ENCODE peak calls at places on chromosomes 16 and 17, in nine cellular contexts. L is sigmoid colon, W is A549, N is stomach, T is transverse colon, V is tibial nerve, M is HepG2, S is ovary, F is SK-N-SH. A is an unnamed sample.

GRCh38 chr17:7129311-7129710 is 14.7 kb upstream of the ASGR2 start:
- DNase-seq in L (no peak), W (no peak), N (no peak), T (no peak), V (no peak), M (no peak), S (no peak), F (no peak), A (no peak)

GRCh38 chr17:83125515-83126274 is 46.3 kb downstream of the METRNL start:
- DNase-seq in L (peak), W (no peak), N (no peak), T (peak), V (peak), M (no peak), S (no peak), F (no peak), A (no peak)

GRCh38 chr17:19263621-19264010 is 26.4 kb downstream of the EPN2 start:
- DNase-seq in L (peak), W (no peak), N (no peak), T (no peak), V (no peak), M (no peak), S (no peak), F (no peak), A (no peak)

GRCh38 chr17:48155889-48156670 is 48.5 kb downstream of the SNX11 start:
- DNase-seq in L (no peak), W (no peak), N (no peak), T (no peak), V (no peak), M (no peak), S (no peak), F (no peak), A (no peak)

GRCh38 chr16:58048494-58048893 is 22.9 kb downstream of the MMP15 start:
- DNase-seq in L (no peak), W (no peak), N (no peak), T (no peak), V (no peak), M (no peak), S (no peak), F (no peak), A (no peak)

GRCh38 chr17:34361478-34362061 is 1.5 kb downstream of the CCL1 start:
- DNase-seq in L (peak), W (peak), N (peak), T (peak), V (peak), M (peak), S (peak), F (peak), A (peak)

GRCh38 chr16:57306676-57307341 is 22.3 kb upstream of the PLLP start:
- DNase-seq in L (peak), W (no peak), N (peak), T (no peak), V (no peak), M (no peak), S (no peak), F (no peak), A (no peak)

GRCh38 chr16:64872101-64872500 is 249.8 kb downstream of the CDH11 start:
- DNase-seq in L (no peak), W (no peak), N (no peak), T (no peak), V (no peak), M (no peak), S (no peak), F (no peak), A (no peak)

GRCh38 chr17:37177234-37177633 is 198.6 kb upstream of the C17orf78 start:
- DNase-seq in L (no peak), W (no peak), N (no peak), T (no peak), V (no peak), M (no peak), S (no peak), F (no peak), A (no peak)

GRCh38 chr16:2857451-2858244 is at the start of gene PRSS22:
- DNase-seq in L (no peak), W (no peak), N (peak), T (peak), V (no peak), M (no peak), S (no peak), F (peak), A (no peak)

GRCh38 chr16:29925173-29925804 is 737 bp downstream of the KCTD13 start:
- DNase-seq in L (no peak), W (no peak), N (no peak), T (no peak), V (no peak), M (no peak), S (no peak), F (no peak), A (no peak)

GRCh38 chr17:68512967-68513474 is 791 bp downstream of the PRKAR1A start:
- DNase-seq in L (peak), W (peak), N (no peak), T (peak), V (peak), M (no peak), S (no peak), F (peak), A (no peak)

GRCh38 chr17:19264277-19264676 is 27.1 kb downstream of the EPN2 start:
- DNase-seq in L (no peak), W (no peak), N (no peak), T (no peak), V (no peak), M (no peak), S (no peak), F (no peak), A (no peak)

GRCh38 chr16:84294196-84295142 is at the start of gene WFDC1:
- DNase-seq in L (peak), W (no peak), N (no peak), T (no peak), V (no peak), M (no peak), S (peak), F (peak), A (no peak)

GRCh38 chr17:63774141-63774981 is at the start of gene DDX42:
- DNase-seq in L (peak), W (peak), N (peak), T (peak), V (no peak), M (peak), S (peak), F (peak), A (peak)

GRCh38 chr16:26667271-26667703 is 399.4 kb upstream of the C16orf82 start:
- DNase-seq in L (no peak), W (no peak), N (no peak), T (no peak), V (no peak), M (no peak), S (no peak), F (no peak), A (peak)

GRCh38 chr16:72285728-72286127 is 113.8 kb upstream of the PMFBP1 start:
- DNase-seq in L (no peak), W (no peak), N (no peak), T (no peak), V (no peak), M (no peak), S (no peak), F (no peak), A (no peak)

GRCh38 chr17:66493283-66494019 is 191.0 kb downstream of the PRKCA start:
- DNase-seq in L (no peak), W (peak), N (no peak), T (no peak), V (no peak), M (no peak), S (no peak), F (no peak), A (no peak)

GRCh38 chr16:89119661-89120141 is 26.0 kb downstream of the ACSF3 start:
- DNase-seq in L (no peak), W (no peak), N (no peak), T (no peak), V (no peak), M (no peak), S (no peak), F (no peak), A (no peak)

GRCh38 chr16:2720719-2721633 is 952 bp upstream of the PRSS27 start:
- DNase-seq in L (peak), W (peak), N (peak), T (peak), V (peak), M (peak), S (peak), F (peak), A (peak)

GRCh38 chr17:13776027-13776551 is 174.4 kb upstream of the HS3ST3A1 start:
- DNase-seq in L (no peak), W (no peak), N (no peak), T (no peak), V (no peak), M (no peak), S (no peak), F (peak), A (no peak)

GRCh38 chr17:7589204-7589868 is 558 bp downstream of the SOX15 start:
- DNase-seq in L (peak), W (no peak), N (peak), T (peak), V (peak), M (no peak), S (peak), F (peak), A (peak)

GRCh38 chr17:64477849-64478248 is 19.0 kb downstream of the POLG2 start:
- DNase-seq in L (no peak), W (no peak), N (no peak), T (no peak), V (no peak), M (no peak), S (no peak), F (no peak), A (no peak)

GRCh38 chr16:88527186-88527936 is 42.8 kb upstream of the ZC3H18 start:
- DNase-seq in L (peak), W (peak), N (peak), T (peak), V (peak), M (peak), S (peak), F (peak), A (no peak)

DNA sequence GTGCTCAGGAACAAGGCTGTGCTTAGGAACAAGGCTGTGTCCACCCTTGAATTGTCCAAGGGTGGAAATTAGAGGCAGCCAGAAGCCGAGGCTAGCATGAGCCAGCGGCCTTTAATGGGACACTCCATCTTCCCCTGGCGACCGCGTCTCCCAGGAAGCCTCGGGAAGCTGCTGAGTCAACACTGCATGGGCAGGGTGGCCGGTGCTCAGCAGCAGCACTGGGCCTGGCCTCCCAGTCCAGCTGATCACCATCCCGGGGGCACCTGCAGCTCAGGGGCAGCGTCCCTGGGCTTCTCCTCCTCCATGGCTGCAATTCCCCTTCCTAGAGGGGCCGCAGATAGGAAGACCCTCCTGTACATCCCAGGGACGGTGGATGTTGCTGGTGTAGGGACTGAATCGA is 180.8 kb downstream of the ENGASE start:
- DNase-seq in L (no peak), W (no peak), N (no peak), T (no peak), V (no peak), M (no peak), S (no peak), F (no peak), A (no peak)
- TF ChIP-seq EP300 in L (no peak), W (no peak), N (no peak), T (no peak), V (no peak), M (no peak), S (no peak), F (no peak), A (no peak)

GRCh38 chr16:9144106-9144505 is 52.7 kb downstream of the HAPSTR1 start:
- DNase-seq in L (no peak), W (no peak), N (no peak), T (no peak), V (no peak), M (no peak), S (no peak), F (no peak), A (no peak)

GRCh38 chr16:9138731-9139501 is 47.5 kb downstream of the HAPSTR1 start:
- DNase-seq in L (peak), W (peak), N (peak), T (peak), V (peak), M (peak), S (peak), F (peak), A (no peak)

GRCh38 chr16:9139965-9140364 is 48.5 kb downstream of the HAPSTR1 start:
- DNase-seq in L (no peak), W (no peak), N (no peak), T (no peak), V (no peak), M (peak), S (no peak), F (peak), A (no peak)

GRCh38 chr16:9138021-9138680 is 46.7 kb downstream of the HAPSTR1 start:
- DNase-seq in L (no peak), W (no peak), N (no peak), T (no peak), V (no peak), M (no peak), S (no peak), F (no peak), A (no peak)

GRCh38 chr16:9141813-9142212 is 50.4 kb downstream of the HAPSTR1 start:
- DNase-seq in L (no peak), W (no peak), N (no peak), T (no peak), V (no peak), M (no peak), S (no peak), F (no peak), A (no peak)
- TF ChIP-seq EP300 in L (no peak), W (no peak), N (no peak), T (no peak), V (no peak), M (no peak), S (no peak), F (no peak), A (no peak)

DNA sequence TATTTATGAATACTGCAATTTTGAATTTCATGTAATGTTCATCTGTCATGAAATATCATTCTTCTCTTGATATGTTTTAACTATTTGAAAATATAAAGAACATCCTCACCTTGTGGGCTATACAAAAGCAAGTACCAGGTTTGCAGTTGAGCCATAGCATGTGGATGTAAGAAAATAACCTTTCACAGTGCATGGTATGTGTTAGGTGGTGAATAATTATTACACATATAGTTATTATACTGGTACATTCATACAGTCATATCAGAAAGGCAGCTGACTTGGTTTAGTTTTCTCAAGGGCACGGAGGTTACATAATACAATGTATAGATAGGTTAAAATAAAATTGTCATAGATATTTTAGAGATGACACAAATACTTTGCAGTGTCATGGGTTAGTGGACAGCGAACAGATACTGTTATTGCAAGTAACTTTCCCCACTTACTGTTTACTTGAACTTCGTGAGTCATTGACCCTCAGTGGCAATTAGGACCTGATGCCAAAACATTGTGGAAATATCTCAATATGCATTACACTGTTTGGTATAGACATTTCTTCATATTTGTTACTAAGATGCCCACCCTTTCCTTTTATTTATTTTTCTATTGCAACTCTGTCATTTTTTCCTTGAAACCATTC is 445.4 kb upstream of the GOT2 start:
- DNase-seq in L (no peak), W (peak), N (no peak), T (no peak), V (no peak), M (peak), S (no peak), F (no peak), A (no peak)
- TF ChIP-seq EP300 in L (no peak), W (peak), N (no peak), T (no peak), V (no peak), M (no peak), S (no peak), F (no peak), A (no peak)

DNA sequence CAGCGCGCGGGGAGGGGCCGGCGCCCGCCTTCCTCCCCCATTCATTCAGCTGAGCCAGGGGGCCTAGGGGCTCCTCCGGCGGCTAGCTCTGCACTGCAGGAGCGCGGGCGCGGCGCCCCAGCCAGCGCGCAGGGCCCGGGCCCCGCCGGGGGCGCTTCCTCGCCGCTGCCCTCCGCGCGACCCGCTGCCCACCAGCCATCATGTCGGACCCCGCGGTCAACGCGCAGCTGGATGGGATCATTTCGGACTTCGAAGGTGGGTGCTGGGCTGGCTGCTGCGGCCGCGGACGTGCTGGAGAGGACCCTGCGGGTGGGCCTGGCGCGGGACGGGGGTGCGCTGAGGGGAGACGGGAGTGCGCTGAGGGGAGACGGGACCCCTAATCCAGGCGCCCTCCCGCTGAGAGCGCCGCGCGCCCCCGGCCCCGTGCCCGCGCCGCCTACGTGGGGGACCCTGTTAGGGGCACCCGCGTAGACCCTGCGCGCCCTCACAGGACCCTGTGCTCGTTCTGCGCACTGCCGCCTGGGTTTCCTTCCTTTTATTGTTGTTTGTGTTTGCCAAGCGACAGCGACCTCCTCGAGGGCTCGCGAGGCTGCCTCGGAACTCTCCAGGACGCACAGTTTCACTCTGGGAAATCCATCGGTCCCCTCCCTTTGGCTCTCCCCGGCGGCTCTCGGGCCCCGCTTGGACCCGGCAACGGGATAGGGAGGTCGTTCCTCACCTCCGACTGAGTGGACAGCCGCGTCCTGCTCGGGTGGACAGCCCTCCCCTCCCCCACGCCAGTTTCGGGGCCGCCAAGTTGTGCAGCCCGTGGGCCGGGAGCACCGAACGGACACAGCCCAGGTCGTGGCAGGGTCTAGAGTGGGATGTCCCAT is 232.8 kb downstream of the SEC14L1 start:
- DNase-seq in L (peak), W (no peak), N (peak), T (peak), V (peak), M (no peak), S (peak), F (peak), A (no peak)
- TF ChIP-seq EP300 in L (no peak), W (no peak), N (no peak), T (no peak), V (no peak), M (no peak), S (no peak), F (no peak), A (no peak)